ENCODE peak calls at places on chromosomes 5 and 9, in seven cellular contexts. One of them, this sample, is unnamed.

GRCh38 chr5:145925803-145926202 is 10.6 kb upstream of the SH3RF2 start:
- DNase-seq in lower lobe of right lung: no peak
- DNase-seq in hepatocyte: no peak
- DNase-seq in pancreas: no peak
- DNase-seq in uterus: no peak
- DNase-seq in adrenal gland: no peak
- DNase-seq in esophagus squamous epithelium: no peak
- DNase-seq in this sample: no peak

GRCh38 chr5:157354825-157355224 is 88.9 kb downstream of the CYFIP2 start:
- DNase-seq in lower lobe of right lung: no peak
- DNase-seq in esophagus squamous epithelium: no peak
- DNase-seq in hepatocyte: no peak
- DNase-seq in uterus: no peak
- DNase-seq in pancreas: no peak
- DNase-seq in adrenal gland: no peak
- DNase-seq in this sample: peak

GRCh38 chr9:110047232-110047954 is 160.6 kb downstream of the C9orf152 start:
- DNase-seq in lower lobe of right lung: no peak
- DNase-seq in adrenal gland: no peak
- DNase-seq in esophagus squamous epithelium: no peak
- DNase-seq in hepatocyte: no peak
- DNase-seq in uterus: no peak
- DNase-seq in pancreas: no peak
- DNase-seq in this sample: peak

GRCh38 chr9:71767421-71768321 is 642 bp downstream of the CEMIP2 start:
- DNase-seq in esophagus squamous epithelium: no peak
- DNase-seq in adrenal gland: peak
- DNase-seq in uterus: peak
- DNase-seq in lower lobe of right lung: peak
- DNase-seq in hepatocyte: peak
- DNase-seq in pancreas: peak
- DNase-seq in this sample: peak

GRCh38 chr9:127393680-127394079 is 3.3 kb upstream of the SLC2A8 start:
- DNase-seq in lower lobe of right lung: no peak
- DNase-seq in adrenal gland: no peak
- DNase-seq in pancreas: no peak
- DNase-seq in esophagus squamous epithelium: no peak
- DNase-seq in hepatocyte: no peak
- DNase-seq in uterus: no peak
- DNase-seq in this sample: no peak

GRCh38 chr9:85038824-85039540 is 369.5 kb downstream of the NTRK2 start:
- DNase-seq in adrenal gland: no peak
- DNase-seq in esophagus squamous epithelium: no peak
- DNase-seq in hepatocyte: no peak
- DNase-seq in pancreas: no peak
- DNase-seq in lower lobe of right lung: no peak
- DNase-seq in uterus: no peak
- DNase-seq in this sample: no peak

GRCh38 chr9:70563437-70564204 is 149.2 kb upstream of the KLF9 start:
- DNase-seq in lower lobe of right lung: no peak
- DNase-seq in hepatocyte: no peak
- DNase-seq in adrenal gland: no peak
- DNase-seq in esophagus squamous epithelium: no peak
- DNase-seq in pancreas: no peak
- DNase-seq in uterus: no peak
- DNase-seq in this sample: no peak

GRCh38 chr9:129102791-129103594 is 7.6 kb downstream of the CRAT start:
- DNase-seq in esophagus squamous epithelium: no peak
- DNase-seq in pancreas: peak
- DNase-seq in adrenal gland: no peak
- DNase-seq in uterus: no peak
- DNase-seq in hepatocyte: peak
- DNase-seq in lower lobe of right lung: peak
- DNase-seq in this sample: peak

GRCh38 chr9:30925635-30926034 is 1458.8 kb upstream of the ACO1 start:
- DNase-seq in adrenal gland: no peak
- DNase-seq in uterus: no peak
- DNase-seq in pancreas: no peak
- DNase-seq in hepatocyte: no peak
- DNase-seq in esophagus squamous epithelium: no peak
- DNase-seq in lower lobe of right lung: no peak
- DNase-seq in this sample: no peak

GRCh38 chr5:82613886-82614285 is 335.7 kb upstream of the RPS23 start:
- DNase-seq in lower lobe of right lung: no peak
- DNase-seq in hepatocyte: no peak
- DNase-seq in adrenal gland: no peak
- DNase-seq in pancreas: no peak
- DNase-seq in uterus: no peak
- DNase-seq in esophagus squamous epithelium: no peak
- DNase-seq in this sample: no peak

GRCh38 chr9:134188421-134189166 is 24.2 kb upstream of the RNU6ATAC start:
- DNase-seq in uterus: no peak
- DNase-seq in pancreas: peak
- DNase-seq in esophagus squamous epithelium: no peak
- DNase-seq in lower lobe of right lung: no peak
- DNase-seq in hepatocyte: no peak
- DNase-seq in adrenal gland: no peak
- DNase-seq in this sample: peak

GRCh38 chr5:59423021-59423420 is 470.5 kb downstream of the PDE4D start:
- DNase-seq in pancreas: no peak
- DNase-seq in lower lobe of right lung: no peak
- DNase-seq in adrenal gland: no peak
- DNase-seq in esophagus squamous epithelium: no peak
- DNase-seq in uterus: no peak
- DNase-seq in hepatocyte: no peak
- DNase-seq in this sample: no peak

GRCh38 chr9:134896834-134897583 is 16.4 kb downstream of the FCN2 start:
- DNase-seq in adrenal gland: peak
- DNase-seq in hepatocyte: no peak
- DNase-seq in lower lobe of right lung: peak
- DNase-seq in uterus: no peak
- DNase-seq in esophagus squamous epithelium: no peak
- DNase-seq in pancreas: no peak
- DNase-seq in this sample: no peak

GRCh38 chr5:72125931-72126620 is 18.8 kb downstream of the MAP1B start:
- DNase-seq in hepatocyte: no peak
- DNase-seq in uterus: no peak
- DNase-seq in lower lobe of right lung: no peak
- DNase-seq in esophagus squamous epithelium: no peak
- DNase-seq in adrenal gland: no peak
- DNase-seq in pancreas: no peak
- DNase-seq in this sample: peak

GRCh38 chr5:1483064-1483463 is 37.8 kb upstream of the SLC6A3 start:
- DNase-seq in adrenal gland: no peak
- DNase-seq in hepatocyte: no peak
- DNase-seq in pancreas: no peak
- DNase-seq in lower lobe of right lung: no peak
- DNase-seq in uterus: no peak
- DNase-seq in esophagus squamous epithelium: no peak
- DNase-seq in this sample: no peak

GRCh38 chr9:14270358-14271077 is 43.4 kb downstream of the NFIB start:
- DNase-seq in adrenal gland: no peak
- DNase-seq in pancreas: no peak
- DNase-seq in hepatocyte: peak
- DNase-seq in esophagus squamous epithelium: no peak
- DNase-seq in uterus: peak
- DNase-seq in lower lobe of right lung: no peak
- DNase-seq in this sample: no peak

GRCh38 chr5:170307575-170308465 is 10.2 kb upstream of the LCP2 start:
- DNase-seq in hepatocyte: peak
- DNase-seq in esophagus squamous epithelium: no peak
- DNase-seq in lower lobe of right lung: peak
- DNase-seq in adrenal gland: peak
- DNase-seq in uterus: peak
- DNase-seq in pancreas: peak
- DNase-seq in this sample: no peak

GRCh38 chr5:160339406-160340140 is 27.2 kb upstream of the CCNJL start:
- DNase-seq in esophagus squamous epithelium: no peak
- DNase-seq in hepatocyte: no peak
- DNase-seq in pancreas: no peak
- DNase-seq in adrenal gland: no peak
- DNase-seq in uterus: no peak
- DNase-seq in lower lobe of right lung: no peak
- DNase-seq in this sample: no peak

GRCh38 chr9:117535439-117535838 is 120.6 kb upstream of the ASTN2 start:
- DNase-seq in esophagus squamous epithelium: no peak
- DNase-seq in lower lobe of right lung: no peak
- DNase-seq in adrenal gland: no peak
- DNase-seq in hepatocyte: peak
- DNase-seq in pancreas: no peak
- DNase-seq in uterus: no peak
- DNase-seq in this sample: peak

GRCh38 chr9:132797861-132798659 is 80.0 kb downstream of the AK8 start:
- DNase-seq in adrenal gland: no peak
- DNase-seq in esophagus squamous epithelium: no peak
- DNase-seq in lower lobe of right lung: no peak
- DNase-seq in uterus: no peak
- DNase-seq in hepatocyte: no peak
- DNase-seq in pancreas: no peak
- DNase-seq in this sample: no peak

GRCh38 chr5:65871182-65871581 is 55.2 kb upstream of the ERBIN start:
- DNase-seq in esophagus squamous epithelium: no peak
- DNase-seq in adrenal gland: no peak
- DNase-seq in uterus: no peak
- DNase-seq in pancreas: no peak
- DNase-seq in lower lobe of right lung: no peak
- DNase-seq in hepatocyte: no peak
- DNase-seq in this sample: no peak

DNA sequence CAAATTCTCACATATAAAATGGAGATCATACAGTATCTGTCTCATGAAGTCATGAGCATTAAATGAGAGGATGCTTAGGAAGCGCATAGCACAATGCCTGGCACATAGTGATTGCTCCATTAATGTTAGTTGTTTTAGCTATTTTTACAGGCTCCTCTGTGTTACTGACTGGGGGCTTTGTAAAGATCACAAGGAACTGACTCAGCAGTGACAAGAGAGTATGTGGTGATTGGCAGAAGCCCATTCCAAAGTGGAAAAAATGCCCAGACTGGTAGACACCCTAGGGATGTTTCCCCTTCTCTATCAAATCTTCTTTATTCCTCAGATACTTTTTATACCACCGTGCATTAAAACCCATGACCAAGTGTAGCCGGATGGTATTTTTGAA is 33.5 kb downstream of the ABLIM3 start:
- DNase-seq in pancreas: no peak
- DNase-seq in uterus: no peak
- DNase-seq in hepatocyte: no peak
- DNase-seq in adrenal gland: no peak
- DNase-seq in esophagus squamous epithelium: no peak
- DNase-seq in lower lobe of right lung: no peak
- DNase-seq in this sample: no peak
- H3K4me3 ChIP-seq in pancreas: no peak
- H3K4me3 ChIP-seq in uterus: no peak
- H3K4me3 ChIP-seq in hepatocyte: no peak
- H3K4me3 ChIP-seq in adrenal gland: no peak
- H3K4me3 ChIP-seq in esophagus squamous epithelium: no peak
- H3K4me3 ChIP-seq in lower lobe of right lung: no peak
- H3K4me3 ChIP-seq in this sample: no peak

DNA sequence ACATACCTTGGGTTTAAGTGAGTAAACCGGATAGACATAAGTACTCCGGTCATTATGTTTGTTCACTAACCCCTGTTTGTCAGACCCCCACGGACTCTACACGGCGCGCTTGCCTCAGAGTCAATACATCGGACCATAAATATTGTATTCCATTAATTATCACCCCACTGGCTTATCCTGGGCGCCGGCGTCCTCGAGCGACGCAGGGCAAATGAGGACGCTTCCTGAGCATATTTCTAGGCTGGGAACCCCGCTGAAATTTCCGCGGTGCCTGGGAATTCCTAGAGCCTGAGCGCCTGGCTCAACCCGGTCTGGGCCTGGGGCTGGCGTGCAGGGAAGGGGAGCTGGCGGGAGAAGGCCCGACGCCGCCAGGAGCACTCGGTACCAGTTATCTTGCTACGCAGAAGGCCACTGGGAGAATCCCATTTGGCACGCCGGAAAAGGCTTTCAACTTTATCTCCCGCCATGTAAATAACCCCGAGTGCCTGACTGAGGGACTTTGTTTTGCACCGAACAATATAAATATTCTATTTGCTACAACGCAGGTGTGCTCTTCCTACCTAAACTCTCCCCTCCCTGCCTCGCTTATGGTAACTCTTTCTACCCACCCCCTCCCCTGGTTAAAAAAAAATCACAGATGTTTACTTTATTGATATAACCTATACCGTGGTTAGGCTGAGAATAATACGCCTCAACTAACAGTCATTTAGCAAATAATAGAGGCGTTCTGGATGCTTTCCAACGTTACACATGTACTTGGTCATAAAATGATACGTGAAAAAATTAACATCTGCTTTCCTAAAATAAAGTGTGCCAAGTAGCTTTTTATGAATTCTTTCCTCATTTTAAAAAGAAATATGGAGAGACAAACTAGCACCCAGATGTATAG is 19.5 kb downstream of the NR2F1 start:
- DNase-seq in lower lobe of right lung: no peak
- DNase-seq in hepatocyte: no peak
- DNase-seq in esophagus squamous epithelium: no peak
- DNase-seq in pancreas: no peak
- DNase-seq in adrenal gland: no peak
- DNase-seq in uterus: no peak
- DNase-seq in this sample: peak
- H3K4me3 ChIP-seq in lower lobe of right lung: peak
- H3K4me3 ChIP-seq in hepatocyte: no peak
- H3K4me3 ChIP-seq in esophagus squamous epithelium: no peak
- H3K4me3 ChIP-seq in pancreas: no peak
- H3K4me3 ChIP-seq in adrenal gland: no peak
- H3K4me3 ChIP-seq in uterus: no peak
- H3K4me3 ChIP-seq in this sample: no peak

GRCh38 chr5:126100767-126101166 is 322.4 kb upstream of the GRAMD2B start:
- DNase-seq in adrenal gland: no peak
- DNase-seq in pancreas: no peak
- DNase-seq in uterus: no peak
- DNase-seq in esophagus squamous epithelium: no peak
- DNase-seq in hepatocyte: no peak
- DNase-seq in lower lobe of right lung: no peak
- DNase-seq in this sample: peak
- H3K4me3 ChIP-seq in adrenal gland: no peak
- H3K4me3 ChIP-seq in pancreas: no peak
- H3K4me3 ChIP-seq in uterus: no peak
- H3K4me3 ChIP-seq in esophagus squamous epithelium: no peak
- H3K4me3 ChIP-seq in hepatocyte: no peak
- H3K4me3 ChIP-seq in lower lobe of right lung: no peak
- H3K4me3 ChIP-seq in this sample: no peak

DNA sequence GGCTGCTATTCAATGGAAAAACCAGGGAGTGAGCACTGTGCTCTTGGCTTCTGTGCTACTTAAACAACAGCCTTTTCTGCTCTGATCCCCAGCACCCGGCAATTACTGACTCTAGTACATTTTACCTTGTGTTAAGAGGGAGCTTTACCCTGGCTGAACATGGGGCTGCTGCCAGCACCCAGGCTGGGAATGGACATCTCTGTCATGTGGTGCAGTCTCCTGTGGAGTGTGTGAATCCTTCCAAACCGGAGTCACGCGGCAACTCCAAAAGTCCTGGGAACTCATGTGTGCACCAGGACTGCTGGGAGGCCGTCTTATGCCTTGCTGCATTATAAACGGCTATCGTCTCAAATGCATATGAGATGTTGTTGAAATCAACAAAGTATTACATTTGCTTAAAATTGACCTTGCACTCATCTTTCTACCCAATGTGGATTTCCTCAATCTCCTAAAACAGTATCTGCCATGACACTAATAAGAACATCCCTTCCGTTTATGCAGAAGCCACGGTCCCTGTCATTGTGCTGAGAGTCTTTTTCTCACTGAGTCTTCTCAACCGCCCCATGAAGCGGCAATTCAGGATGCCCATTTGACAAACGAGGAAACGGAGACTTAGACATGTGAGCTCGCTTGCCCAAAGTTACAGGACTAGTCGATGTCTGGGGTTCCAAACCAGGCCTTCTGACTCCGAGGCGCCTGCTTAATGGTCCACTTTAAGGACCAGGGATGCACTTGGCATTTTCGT is 884 bp upstream of the GSN start:
- DNase-seq in uterus: no peak
- DNase-seq in adrenal gland: no peak
- DNase-seq in pancreas: no peak
- DNase-seq in lower lobe of right lung: no peak
- DNase-seq in esophagus squamous epithelium: no peak
- DNase-seq in hepatocyte: no peak
- DNase-seq in this sample: no peak
- H3K4me3 ChIP-seq in uterus: peak
- H3K4me3 ChIP-seq in adrenal gland: no peak
- H3K4me3 ChIP-seq in pancreas: peak
- H3K4me3 ChIP-seq in lower lobe of right lung: peak
- H3K4me3 ChIP-seq in esophagus squamous epithelium: no peak
- H3K4me3 ChIP-seq in hepatocyte: no peak
- H3K4me3 ChIP-seq in this sample: peak